ENCODE peak calls at places on chromosomes 2 and 18, in four cellular contexts. T, J, Y and Z are unnamed samples.
A peak's percentile ranks its signal among the peaks of the same experiment; 100 is the strongest.

GRCh38 chr2:120594856-120595685 is 140.6 kb upstream of the GLI2 start:
- DNase-seq in T (peak; percentile 42), J (no peak), Y (peak; percentile 48), Z (no peak)

GRCh38 chr2:120625865-120626560 is 109.7 kb upstream of the GLI2 start:
- DNase-seq in T (no peak), J (no peak), Y (no peak), Z (peak; percentile 35)

GRCh38 chr18:58831610-58832009 is 33.1 kb upstream of the ZNF532 start:
- DNase-seq in T (no peak), J (no peak), Y (no peak), Z (no peak)

GRCh38 chr2:163713534-163714311 is 22.1 kb downstream of the FIGN start:
- DNase-seq in T (no peak), J (no peak), Y (no peak), Z (no peak)

GRCh38 chr2:72497761-72498160 is 328.1 kb downstream of the EXOC6B start:
- DNase-seq in T (no peak), J (no peak), Y (no peak), Z (no peak)

GRCh38 chr2:95669441-95669994 is 77.7 kb downstream of the TRIM43 start:
- DNase-seq in T (no peak), J (no peak), Y (no peak), Z (no peak)

GRCh38 chr2:117960231-117960630 is 53.6 kb downstream of the CCDC93 start:
- DNase-seq in T (no peak), J (no peak), Y (no peak), Z (no peak)

GRCh38 chr2:185668710-185669109 is 69.9 kb upstream of the FSIP2 start:
- DNase-seq in T (no peak), J (no peak), Y (no peak), Z (no peak)

GRCh38 chr18:67133669-67134068 is 382.9 kb downstream of the DSEL start:
- DNase-seq in T (no peak), J (no peak), Y (no peak), Z (no peak)

GRCh38 chr2:56450083-56450482 is 266.3 kb downstream of the CCDC85A start:
- DNase-seq in T (no peak), J (no peak), Y (no peak), Z (no peak)

GRCh38 chr2:122542646-122543045 is 787.2 kb downstream of the TSN start:
- DNase-seq in T (no peak), J (no peak), Y (no peak), Z (no peak)

GRCh38 chr18:57630002-57630758 is 8.5 kb upstream of the NARS1 start:
- DNase-seq in T (peak; percentile 95), J (peak; percentile 65), Y (peak; percentile 80), Z (peak; percentile 85)

GRCh38 chr18:77020561-77020960 is 112.0 kb downstream of the MBP start:
- DNase-seq in T (no peak), J (no peak), Y (no peak), Z (no peak)

GRCh38 chr18:46369323-46369722 is 265.1 kb downstream of the HAUS1 start:
- DNase-seq in T (no peak), J (no peak), Y (no peak), Z (no peak)

GRCh38 chr2:177396630-177397460 is 4.3 kb downstream of the AGPS start:
- DNase-seq in T (peak; percentile 61), J (no peak), Y (no peak), Z (peak; percentile 93)

GRCh38 chr18:43563780-43564179 is 286.5 kb upstream of the SYT4 start:
- DNase-seq in T (peak; percentile 24), J (no peak), Y (no peak), Z (peak; percentile 12)

GRCh38 chr2:54052825-54053718 is 62.3 kb upstream of the ACYP2 start:
- DNase-seq in T (no peak), J (no peak), Y (no peak), Z (no peak)

GRCh38 chr2:207181526-207182274 is 16.0 kb upstream of the KLF7 start:
- DNase-seq in T (no peak), J (no peak), Y (no peak), Z (no peak)

GRCh38 chr2:105405291-105405690 is 6.4 kb upstream of the FHL2 start:
- DNase-seq in T (no peak), J (no peak), Y (no peak), Z (no peak)

GRCh38 chr18:3873698-3874495 is 423.9 kb downstream of the TGIF1 start:
- DNase-seq in T (no peak), J (no peak), Y (no peak), Z (no peak)

GRCh38 chr2:10982931-10983701 is 71.4 kb downstream of the KCNF1 start:
- DNase-seq in T (no peak), J (no peak), Y (no peak), Z (no peak)

GRCh38 chr2:69685321-69686048 is 41.9 kb upstream of the AAK1 start:
- DNase-seq in T (peak; percentile 44), J (no peak), Y (no peak), Z (peak; percentile 62)

GRCh38 chr2:209734805-209735204 is 36.8 kb upstream of the UNC80 start:
- DNase-seq in T (no peak), J (no peak), Y (no peak), Z (no peak)

GRCh38 chr2:107072150-107072940 is 186.4 kb upstream of the ST6GAL2 start:
- DNase-seq in T (no peak), J (no peak), Y (no peak), Z (no peak)

GRCh38 chr2:224513991-224514390 is 71.2 kb downstream of the CUL3 start:
- DNase-seq in T (no peak), J (no peak), Y (no peak), Z (no peak)

GRCh38 chr18:46301571-46301970 is 197.4 kb downstream of the HAUS1 start:
- DNase-seq in T (no peak), J (no peak), Y (no peak), Z (no peak)

GRCh38 chr18:74990563-74991081 is 218.3 kb downstream of the PTGR3 start:
- DNase-seq in T (no peak), J (no peak), Y (no peak), Z (no peak)

GRCh38 chr18:26574958-26575864 is 26.9 kb upstream of the KCTD1 start:
- DNase-seq in T (peak; percentile 96), J (no peak), Y (no peak), Z (peak; percentile 52)

GRCh38 chr2:239432174-239432573 is 31.4 kb upstream of the HDAC4 start:
- DNase-seq in T (no peak), J (no peak), Y (no peak), Z (no peak)

GRCh38 chr2:151900261-151900660 is 72.0 kb upstream of the ARL5A start:
- DNase-seq in T (peak; percentile 6), J (no peak), Y (no peak), Z (no peak)

GRCh38 chr18:57035590-57035989 is 111.3 kb upstream of the BOD1L2 start:
- DNase-seq in T (no peak), J (no peak), Y (no peak), Z (no peak)

GRCh38 chr2:69830045-69830905 is 815 bp downstream of the GMCL1 start:
- DNase-seq in T (peak; percentile 43), J (no peak), Y (peak; percentile 33), Z (peak; percentile 47)

GRCh38 chr2:238313289-238313990 is 6.9 kb upstream of the TRAF3IP1 start:
- DNase-seq in T (no peak), J (no peak), Y (no peak), Z (no peak)
- TF ChIP-seq MYC in T (no peak), J (no peak), Y (no peak), Z (no peak)

DNA sequence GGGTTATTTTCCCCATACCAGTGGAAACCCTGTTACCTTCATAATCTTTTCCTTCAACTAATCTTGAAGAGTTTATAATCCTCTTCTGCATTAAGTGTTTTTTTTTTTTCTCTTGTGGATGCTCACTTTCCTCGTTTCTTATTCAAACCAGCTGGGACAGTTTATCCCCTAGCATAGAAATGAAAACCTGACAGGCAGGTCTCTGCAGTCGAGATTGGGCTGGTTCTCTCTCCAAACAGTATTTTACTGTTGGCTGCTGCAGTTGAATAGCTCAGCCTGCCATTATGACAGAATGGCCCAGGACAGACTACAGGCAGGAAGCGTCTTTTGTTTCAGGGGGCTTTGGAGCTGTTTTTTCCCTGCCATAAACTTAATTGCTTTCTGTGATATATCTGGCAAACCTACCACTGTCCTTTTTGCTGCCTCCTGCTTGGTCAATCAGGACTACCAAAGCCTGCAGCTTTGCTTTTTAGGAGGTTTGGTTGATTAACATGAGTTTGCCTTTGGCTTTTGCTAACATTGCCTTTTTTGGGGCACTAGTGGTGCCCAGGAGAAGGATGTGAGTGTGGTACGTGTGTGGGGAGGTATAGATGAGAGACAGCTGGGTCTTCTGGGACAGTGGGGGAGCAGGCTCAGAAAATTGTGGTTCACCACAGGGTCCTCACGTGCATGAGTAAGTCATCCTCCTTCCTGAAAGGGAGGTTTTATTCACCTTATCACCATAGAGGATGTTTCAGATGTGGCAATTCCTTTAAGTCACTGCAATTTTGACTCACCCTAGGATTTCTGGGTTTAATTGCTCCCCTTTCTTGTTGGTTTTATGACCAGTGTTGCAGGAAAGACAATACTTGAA is 128.7 kb downstream of the LYPD6B start:
- DNase-seq in T (no peak), J (peak; percentile 67), Y (no peak), Z (no peak)
- TF ChIP-seq ESRRA in T (no peak), J (no peak), Y (no peak), Z (no peak)

DNA sequence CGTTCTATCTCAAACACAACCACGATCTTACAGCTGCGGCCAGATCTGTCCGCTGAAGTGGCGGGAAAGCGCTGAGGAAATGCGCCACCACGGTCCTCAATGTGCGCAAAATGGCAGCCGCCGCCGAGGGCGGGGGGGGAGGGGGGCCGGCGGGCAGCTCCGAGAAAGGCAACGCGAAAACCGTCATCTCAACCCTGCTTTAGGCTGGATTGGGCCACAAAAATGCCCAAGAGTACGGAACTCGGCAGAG is 443 bp downstream of the SRSF7 start:
- DNase-seq in T (no peak), J (no peak), Y (no peak), Z (no peak)
- TF ChIP-seq MYC in T (no peak), J (no peak), Y (no peak), Z (no peak)

DNA sequence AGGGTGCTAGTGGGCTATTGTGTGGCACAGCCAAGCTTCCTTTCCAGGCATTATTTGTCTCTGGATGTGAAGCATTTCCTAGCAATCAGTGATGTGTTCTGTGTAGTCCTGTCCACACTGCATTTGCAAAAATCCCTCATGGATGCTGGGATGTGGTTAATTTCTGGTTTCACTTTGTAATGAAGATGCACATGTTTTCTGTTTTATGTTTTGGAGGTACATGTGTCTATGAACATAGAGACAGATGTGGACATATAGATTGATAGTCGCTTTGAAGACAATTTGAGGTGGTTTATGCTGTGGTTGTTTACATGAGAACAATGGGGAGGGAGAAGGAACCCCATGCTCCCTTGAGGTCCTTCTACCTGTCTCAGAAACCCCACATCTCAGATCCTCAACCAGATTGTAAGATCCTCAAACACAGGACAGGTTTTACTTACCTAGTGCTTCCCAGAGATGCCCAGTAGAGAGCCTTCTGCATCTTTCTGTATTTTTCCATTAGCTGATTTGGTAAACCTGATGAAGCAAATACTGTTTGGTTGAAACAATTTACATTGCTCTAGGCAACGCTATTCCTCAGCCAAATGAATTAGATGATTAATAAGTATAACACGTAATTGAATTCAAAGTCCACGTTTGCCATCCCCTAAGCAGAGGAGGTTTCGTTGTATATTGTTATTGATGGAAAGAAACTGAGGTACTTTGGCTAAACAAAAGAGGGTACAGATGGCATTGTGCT is 204.4 kb downstream of the SPP2 start:
- DNase-seq in T (peak; percentile 49), J (no peak), Y (no peak), Z (no peak)
- TF ChIP-seq ESRRA in T (no peak), J (no peak), Y (no peak), Z (no peak)